ENCODE peak calls at places on chromosome 7, in six cellular contexts. O is adrenal gland, Q is body of pancreas, J is right lobe of liver, S is gastrocnemius medialis, K is Peyer's patch. H is an unnamed sample.

GRCh38 chr7:34160261-34160752 is 255.0 kb downstream of the BMPER start:
- DNase-seq in Q (no peak), O (no peak), S (no peak), J (no peak), K (no peak), H (no peak)

GRCh38 chr7:79452032-79452494 is 1.4 kb downstream of the MAGI2 start:
- DNase-seq in J (peak; percentile 85), Q (peak; percentile 51), O (peak; percentile 92), S (peak; percentile 72), K (peak; percentile 75), H (peak; percentile 75)

GRCh38 chr7:121385800-121386179 is 10.3 kb downstream of the FAM3C start:
- DNase-seq in J (no peak), K (no peak), S (no peak), O (no peak), Q (peak; percentile 49), H (no peak)

GRCh38 chr7:33979807-33980355 is 74.5 kb downstream of the BMPER start:
- DNase-seq in Q (no peak), S (no peak), O (no peak), J (no peak), K (no peak), H (no peak)

GRCh38 chr7:80488406-80488805 is 23.5 kb downstream of the GNAT3 start:
- DNase-seq in K (no peak), S (no peak), O (no peak), J (no peak), Q (no peak), H (no peak)

GRCh38 chr7:124603066-124603465 is 162.5 kb downstream of the GPR37 start:
- DNase-seq in O (no peak), S (no peak), J (no peak), Q (no peak), K (no peak), H (no peak)

GRCh38 chr7:1856966-1857441 is 186.9 kb downstream of the ELFN1 start:
- DNase-seq in K (peak; percentile 32), S (no peak), J (peak; percentile 15), Q (no peak), O (no peak), H (no peak)

GRCh38 chr7:50552139-50552538 is 13.1 kb downstream of the DDC start:
- DNase-seq in Q (peak; percentile 77), J (no peak), S (no peak), O (no peak), K (peak; percentile 25), H (no peak)

GRCh38 chr7:1646957-1647891 is 22.9 kb upstream of the ELFN1 start:
- DNase-seq in Q (no peak), S (peak; percentile 31), J (no peak), K (no peak), O (no peak), H (no peak)

GRCh38 chr7:19269301-19269700 is 124.1 kb upstream of the FERD3L start:
- DNase-seq in S (no peak), O (no peak), Q (no peak), J (no peak), K (no peak), H (no peak)

GRCh38 chr7:124202546-124202945 is 169.7 kb upstream of the TMEM229A start:
- DNase-seq in Q (no peak), S (no peak), O (no peak), J (no peak), K (no peak), H (no peak)

GRCh38 chr7:24824400-24824799 is 67.1 kb upstream of the GSDME start:
- DNase-seq in J (no peak), K (no peak), Q (no peak), S (no peak), O (no peak), H (no peak)

GRCh38 chr7:24824896-24825295 is 67.6 kb upstream of the GSDME start:
- DNase-seq in J (no peak), O (no peak), S (no peak), K (no peak), Q (no peak), H (no peak)

GRCh38 chr7:24820730-24821044 is 63.4 kb upstream of the GSDME start:
- DNase-seq in Q (no peak), S (no peak), K (no peak), J (no peak), O (no peak), H (no peak)

GRCh38 chr7:24819916-24820689 is 62.8 kb upstream of the GSDME start:
- DNase-seq in Q (peak; percentile 93), O (peak; percentile 89), J (peak; percentile 69), K (peak; percentile 95), S (peak; percentile 80), H (peak; percentile 86)

GRCh38 chr7:24821045-24821853 is 64.0 kb upstream of the GSDME start:
- DNase-seq in S (peak; percentile 68), K (peak; percentile 94), Q (peak; percentile 65), O (peak; percentile 47), J (peak; percentile 40), H (peak; percentile 49)
- TF ChIP-seq POLR2A in S (no peak), K (peak; percentile 51), Q (no peak), O (no peak), J (no peak), H (no peak)

GRCh38 chr7:94409561-94409960 is 14.9 kb downstream of the COL1A2 start:
- DNase-seq in S (no peak), O (no peak), Q (no peak), K (no peak), J (no peak), H (no peak)
- H3K36me3 ChIP-seq in S (no peaks in the 10 kb centered on the region), O (no peaks in the 10 kb centered on the region), Q (no peaks in the 10 kb centered on the region), K (peaks cover 31% of the 10 kb centered on the region), J (no peaks in the 10 kb centered on the region), H (no peaks in the 10 kb centered on the region)

DNA sequence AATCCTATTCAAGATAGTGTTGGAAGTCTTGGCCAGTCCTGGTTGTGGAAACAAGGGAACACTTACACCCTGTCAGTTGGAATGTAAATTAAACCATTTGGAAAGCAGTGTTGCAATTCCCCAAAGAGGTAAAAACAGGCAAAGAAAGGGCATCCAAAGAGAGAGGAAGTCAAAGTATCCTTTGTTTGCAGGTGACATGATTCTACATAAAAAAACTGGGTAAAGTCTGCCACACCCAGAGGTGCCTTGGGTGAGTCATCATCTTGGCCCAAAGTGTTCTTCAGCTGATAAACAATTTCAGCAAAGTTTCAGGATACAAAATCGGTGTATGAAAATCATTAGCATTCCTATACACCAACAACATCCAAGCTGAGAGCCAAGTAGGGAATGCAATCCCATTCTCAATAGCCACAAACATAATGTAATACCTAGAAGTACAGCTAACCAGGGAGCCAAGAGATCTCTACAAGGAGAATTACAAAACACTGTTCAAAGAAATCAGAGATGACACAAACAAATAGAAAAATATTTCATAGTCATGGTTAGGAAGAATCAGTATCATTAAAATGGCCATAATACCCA is 278.7 kb downstream of the SDK1 start:
- DNase-seq in K (no peak), Q (no peak), J (no peak), O (no peak), S (no peak), H (no peak)
- H3K27ac ChIP-seq in K (no peak overlapping the region), Q (no peak overlapping the region), J (no peak overlapping the region), O (no peak overlapping the region), S (no peak overlapping the region), H (no peak overlapping the region)

GRCh38 chr7:94374231-94374630 is 20.5 kb upstream of the COL1A2 start:
- DNase-seq in S (peak; percentile 54), O (peak; percentile 48), Q (peak; percentile 50), K (peak; percentile 66), J (peak; percentile 21), H (no peak)
- TF ChIP-seq POLR2A in S (no peak), O (no peak), Q (no peak), K (no peak), J (no peak), H (no peak)

DNA sequence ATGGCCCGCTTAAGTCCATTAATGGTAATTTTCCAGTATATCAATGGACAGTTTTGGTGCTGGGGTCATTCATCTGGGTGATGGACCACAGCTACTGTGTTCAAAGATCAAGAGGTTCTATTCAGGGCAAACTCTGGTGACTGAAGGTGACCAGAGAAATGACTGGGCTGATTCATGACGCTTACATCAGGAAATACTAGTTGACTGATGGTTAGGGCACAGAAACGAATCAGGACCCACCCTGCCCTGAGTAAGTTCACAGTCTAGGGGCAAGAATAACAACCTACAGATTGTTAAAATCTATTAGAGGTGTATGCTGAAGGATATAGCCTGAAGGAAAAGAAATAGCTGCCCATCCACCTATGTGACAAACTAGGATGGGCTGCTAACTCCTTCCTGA is 9.5 kb downstream of the NCAPG2 start:
- DNase-seq in O (no peak), J (no peak), S (no peak), K (no peak), Q (no peak), H (no peak)
- H3K36me3 ChIP-seq in O (no peaks in the 10 kb centered on the region), J (no peaks in the 10 kb centered on the region), S (no peaks in the 10 kb centered on the region), K (peaks cover 4% of the 10 kb centered on the region), Q (no peaks in the 10 kb centered on the region), H (no peaks in the 10 kb centered on the region)

H was measured in prostate gland.